ENCODE peak calls at places on chromosome 16, in five cellular contexts. One of them, this sample, is unnamed.

GRCh38 chr16:23082161-23082788 is 67.0 kb downstream of the USP31 start:
- DNase-seq in IMR-90: no peak
- DNase-seq in stomach: no peak
- DNase-seq in AG10803: peak; percentile 56
- DNase-seq in body of pancreas: no peak
- DNase-seq in this sample: no peak

GRCh38 chr16:37511-37910 is 15.9 kb downstream of the POLR3K start:
- DNase-seq in body of pancreas: no peak
- DNase-seq in AG10803: no peak
- DNase-seq in stomach: no peak
- DNase-seq in IMR-90: no peak
- DNase-seq in this sample: no peak

GRCh38 chr16:10644092-10644491 is 50.6 kb downstream of the TEKT5 start:
- DNase-seq in body of pancreas: no peak
- DNase-seq in stomach: no peak
- DNase-seq in AG10803: no peak
- DNase-seq in IMR-90: no peak
- DNase-seq in this sample: no peak

GRCh38 chr16:66057056-66057455 is 309.4 kb upstream of the CDH5 start:
- DNase-seq in body of pancreas: no peak
- DNase-seq in IMR-90: no peak
- DNase-seq in AG10803: peak; percentile 60
- DNase-seq in stomach: no peak
- DNase-seq in this sample: no peak

GRCh38 chr16:282491-282890 is 473 bp upstream of the PDIA2 start:
- DNase-seq in stomach: no peak
- DNase-seq in AG10803: no peak
- DNase-seq in body of pancreas: no peak
- DNase-seq in IMR-90: no peak
- DNase-seq in this sample: no peak

GRCh38 chr16:49472598-49472997 is 99.0 kb downstream of the C16orf78 start:
- DNase-seq in IMR-90: no peak
- DNase-seq in stomach: peak; percentile 18
- DNase-seq in body of pancreas: no peak
- DNase-seq in AG10803: no peak
- DNase-seq in this sample: no peak

GRCh38 chr16:48559462-48560211 is 50.3 kb downstream of the N4BP1 start:
- DNase-seq in IMR-90: peak; percentile 18
- DNase-seq in body of pancreas: no peak
- DNase-seq in AG10803: no peak
- DNase-seq in stomach: no peak
- DNase-seq in this sample: no peak

GRCh38 chr16:72400257-72401078 is 228.5 kb upstream of the PMFBP1 start:
- DNase-seq in IMR-90: peak; percentile 62
- DNase-seq in stomach: no peak
- DNase-seq in body of pancreas: peak; percentile 36
- DNase-seq in AG10803: peak; percentile 60
- DNase-seq in this sample: peak; percentile 9

GRCh38 chr16:21644674-21645073 is 7.7 kb downstream of the IGSF6 start:
- DNase-seq in stomach: no peak
- DNase-seq in body of pancreas: no peak
- DNase-seq in IMR-90: no peak
- DNase-seq in AG10803: no peak
- DNase-seq in this sample: no peak

GRCh38 chr16:79380990-79381389 is 219.5 kb downstream of the MAF start:
- DNase-seq in IMR-90: no peak
- DNase-seq in stomach: no peak
- DNase-seq in body of pancreas: no peak
- DNase-seq in AG10803: no peak
- DNase-seq in this sample: no peak

GRCh38 chr16:1791943-1792812 is 1.3 kb downstream of the IGFALS start:
- DNase-seq in AG10803: no peak
- DNase-seq in IMR-90: no peak
- DNase-seq in body of pancreas: no peak
- DNase-seq in stomach: no peak
- DNase-seq in this sample: no peak

GRCh38 chr16:16073884-16074781 is 124.7 kb downstream of the ABCC1 start:
- DNase-seq in AG10803: peak; percentile 96
- DNase-seq in stomach: peak; percentile 34
- DNase-seq in body of pancreas: peak; percentile 61
- DNase-seq in IMR-90: peak; percentile 90
- DNase-seq in this sample: peak; percentile 73

GRCh38 chr16:88645941-88646340 is 4.9 kb downstream of the CYBA start:
- DNase-seq in AG10803: no peak
- DNase-seq in IMR-90: no peak
- DNase-seq in stomach: no peak
- DNase-seq in body of pancreas: no peak
- DNase-seq in this sample: no peak

GRCh38 chr16:27642753-27643152 is 92.8 kb downstream of the KATNIP start:
- DNase-seq in body of pancreas: no peak
- DNase-seq in AG10803: peak; percentile 12
- DNase-seq in IMR-90: peak; percentile 21
- DNase-seq in stomach: no peak
- DNase-seq in this sample: no peak

DNA sequence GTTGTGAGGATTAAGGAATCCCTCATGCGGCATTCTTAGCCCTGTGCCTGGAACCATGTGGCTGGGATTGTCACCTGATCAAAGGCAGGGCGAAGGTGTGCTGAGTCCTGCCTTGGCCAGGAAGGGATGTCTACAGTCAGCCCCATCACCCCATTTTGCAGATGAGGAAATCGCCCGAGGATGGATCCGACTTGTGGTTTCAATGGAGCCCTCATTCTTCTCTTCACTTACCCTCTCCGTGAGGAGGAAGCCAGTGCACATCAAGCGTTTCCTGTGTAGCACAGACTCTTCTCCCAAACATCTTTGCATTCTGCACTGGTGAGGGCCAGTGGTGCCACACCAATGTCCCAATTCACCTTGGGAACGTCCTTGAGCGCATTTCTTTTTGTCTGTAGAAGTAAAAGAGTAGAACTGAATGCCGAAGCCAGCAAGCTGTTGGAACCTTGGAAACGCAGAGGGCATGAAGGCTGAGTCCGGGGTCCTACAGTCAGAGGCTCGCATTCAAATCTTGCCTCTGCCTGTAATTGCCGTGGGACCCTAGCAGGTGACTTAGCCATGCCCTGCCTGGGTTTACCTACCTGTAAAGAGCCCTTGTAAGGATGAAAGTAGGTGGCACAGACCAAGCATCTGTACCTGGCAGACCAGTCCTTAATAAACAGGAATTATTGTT is 85.4 kb downstream of the IRF8 start:
- DNase-seq in stomach: no peak
- DNase-seq in body of pancreas: no peak
- DNase-seq in IMR-90: no peak
- DNase-seq in AG10803: no peak
- DNase-seq in this sample: no peak
- H3K4me3 ChIP-seq in stomach: no peak overlapping the region
- H3K4me3 ChIP-seq in body of pancreas: no peak overlapping the region
- H3K4me3 ChIP-seq in IMR-90: no peak overlapping the region
- H3K4me3 ChIP-seq in AG10803: no peak overlapping the region
- H3K4me3 ChIP-seq in this sample: no peak overlapping the region

GRCh38 chr16:60681014-60681413 is 1355.2 kb downstream of the CDH8 start:
- DNase-seq in AG10803: no peak
- DNase-seq in IMR-90: no peak
- DNase-seq in stomach: no peak
- DNase-seq in body of pancreas: no peak
- DNase-seq in this sample: no peak

GRCh38 chr16:60682219-60682618 is 1354.0 kb downstream of the CDH8 start:
- DNase-seq in IMR-90: no peak
- DNase-seq in stomach: no peak
- DNase-seq in AG10803: no peak
- DNase-seq in body of pancreas: no peak
- DNase-seq in this sample: no peak

GRCh38 chr16:60684002-60684401 is 1352.2 kb downstream of the CDH8 start:
- DNase-seq in IMR-90: no peak
- DNase-seq in AG10803: no peak
- DNase-seq in stomach: no peak
- DNase-seq in body of pancreas: no peak
- DNase-seq in this sample: no peak

DNA sequence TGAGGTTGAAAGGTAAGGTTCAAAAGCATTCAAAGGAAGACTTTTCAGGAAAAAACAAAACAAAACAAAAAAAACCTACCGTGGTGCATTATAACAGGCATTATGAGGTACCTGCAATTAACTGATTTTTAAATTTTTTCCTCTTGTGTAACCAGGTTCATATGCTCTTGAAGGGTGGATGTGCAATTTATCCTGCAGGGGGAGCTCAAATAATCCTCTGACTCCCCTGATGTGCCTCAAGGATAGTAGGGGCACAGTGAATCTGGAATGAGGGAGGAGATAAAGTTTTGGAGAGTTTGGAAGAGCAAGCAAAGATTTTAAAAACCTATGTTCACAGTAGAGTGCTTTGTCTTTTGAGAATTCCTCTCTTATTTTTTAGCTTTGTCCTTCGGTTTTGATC is 1349.4 kb downstream of the CDH8 start:
- DNase-seq in IMR-90: no peak
- DNase-seq in body of pancreas: no peak
- DNase-seq in AG10803: no peak
- DNase-seq in stomach: no peak
- DNase-seq in this sample: no peak
- TF ChIP-seq CTCF in IMR-90: no peak
- TF ChIP-seq CTCF in body of pancreas: no peak
- TF ChIP-seq CTCF in AG10803: no peak
- TF ChIP-seq CTCF in stomach: no peak
- TF ChIP-seq CTCF in this sample: peak; percentile 13

GRCh38 chr16:54429029-54429428 is 142.4 kb upstream of the IRX3 start:
- DNase-seq in IMR-90: no peak
- DNase-seq in body of pancreas: no peak
- DNase-seq in stomach: no peak
- DNase-seq in AG10803: no peak
- DNase-seq in this sample: no peak

GRCh38 chr16:54430491-54431030 is 144.0 kb upstream of the IRX3 start:
- DNase-seq in body of pancreas: no peak
- DNase-seq in AG10803: peak; percentile 91
- DNase-seq in IMR-90: peak; percentile 29
- DNase-seq in stomach: no peak
- DNase-seq in this sample: peak; percentile 79

GRCh38 chr16:54432481-54433229 is 146.1 kb upstream of the IRX3 start:
- DNase-seq in stomach: no peak
- DNase-seq in AG10803: no peak
- DNase-seq in IMR-90: no peak
- DNase-seq in body of pancreas: peak; percentile 18
- DNase-seq in this sample: peak; percentile 29

GRCh38 chr16:54431997-54432367 is 145.4 kb upstream of the IRX3 start:
- DNase-seq in IMR-90: no peak
- DNase-seq in body of pancreas: no peak
- DNase-seq in stomach: no peak
- DNase-seq in AG10803: no peak
- DNase-seq in this sample: no peak

GRCh38 chr16:54431041-54431996 is 144.7 kb upstream of the IRX3 start:
- DNase-seq in AG10803: peak; percentile 63
- DNase-seq in IMR-90: no peak
- DNase-seq in stomach: no peak
- DNase-seq in body of pancreas: no peak
- DNase-seq in this sample: no peak
- H3K4me3 ChIP-seq in AG10803: peak overlapping the region; percentile 15
- H3K4me3 ChIP-seq in IMR-90: no peak overlapping the region
- H3K4me3 ChIP-seq in stomach: no peak overlapping the region
- H3K4me3 ChIP-seq in body of pancreas: no peak overlapping the region
- H3K4me3 ChIP-seq in this sample: peak overlapping the region; percentile 15

GRCh38 chr16:9625122-9625521 is 533.7 kb downstream of the HAPSTR1 start:
- DNase-seq in IMR-90: no peak
- DNase-seq in body of pancreas: no peak
- DNase-seq in AG10803: no peak
- DNase-seq in stomach: no peak
- DNase-seq in this sample: no peak

GRCh38 chr16:9633844-9634243 is 542.4 kb downstream of the HAPSTR1 start:
- DNase-seq in body of pancreas: no peak
- DNase-seq in stomach: no peak
- DNase-seq in IMR-90: no peak
- DNase-seq in AG10803: no peak
- DNase-seq in this sample: no peak

GRCh38 chr16:9630119-9630518 is 538.7 kb downstream of the HAPSTR1 start:
- DNase-seq in IMR-90: no peak
- DNase-seq in AG10803: no peak
- DNase-seq in body of pancreas: peak; percentile 39
- DNase-seq in stomach: no peak
- DNase-seq in this sample: no peak

GRCh38 chr16:9627427-9627826 is 536.0 kb downstream of the HAPSTR1 start:
- DNase-seq in IMR-90: no peak
- DNase-seq in AG10803: no peak
- DNase-seq in body of pancreas: no peak
- DNase-seq in stomach: no peak
- DNase-seq in this sample: no peak

GRCh38 chr16:9630985-9631384 is 539.5 kb downstream of the HAPSTR1 start:
- DNase-seq in body of pancreas: no peak
- DNase-seq in IMR-90: no peak
- DNase-seq in AG10803: no peak
- DNase-seq in stomach: no peak
- DNase-seq in this sample: no peak
- TF ChIP-seq CTCF in body of pancreas: no peak
- TF ChIP-seq CTCF in IMR-90: no peak
- TF ChIP-seq CTCF in AG10803: no peak
- TF ChIP-seq CTCF in stomach: no peak
- TF ChIP-seq CTCF in this sample: no peak

GRCh38 chr16:3192476-3193019 is 4.5 kb downstream of the OR1F1 start:
- DNase-seq in IMR-90: no peak
- DNase-seq in body of pancreas: no peak
- DNase-seq in AG10803: no peak
- DNase-seq in stomach: no peak
- DNase-seq in this sample: no peak
- H3K4me3 ChIP-seq in IMR-90: no peak overlapping the region
- H3K4me3 ChIP-seq in body of pancreas: no peak overlapping the region
- H3K4me3 ChIP-seq in AG10803: no peak overlapping the region
- H3K4me3 ChIP-seq in stomach: no peak overlapping the region
- H3K4me3 ChIP-seq in this sample: no peak overlapping the region

GRCh38 chr16:85419503-85420408 is 193.4 kb upstream of the GSE1 start:
- DNase-seq in AG10803: no peak
- DNase-seq in body of pancreas: peak; percentile 9
- DNase-seq in stomach: no peak
- DNase-seq in IMR-90: no peak
- DNase-seq in this sample: no peak

GRCh38 chr16:85417156-85417860 is 195.8 kb upstream of the GSE1 start:
- DNase-seq in AG10803: no peak
- DNase-seq in IMR-90: no peak
- DNase-seq in body of pancreas: peak; percentile 10
- DNase-seq in stomach: no peak
- DNase-seq in this sample: no peak

GRCh38 chr16:85420501-85421337 is 192.4 kb upstream of the GSE1 start:
- DNase-seq in IMR-90: peak; percentile 20
- DNase-seq in AG10803: peak; percentile 25
- DNase-seq in stomach: peak; percentile 74
- DNase-seq in body of pancreas: peak; percentile 74
- DNase-seq in this sample: no peak

GRCh38 chr16:85421338-85422123 is 191.6 kb upstream of the GSE1 start:
- DNase-seq in AG10803: no peak
- DNase-seq in IMR-90: no peak
- DNase-seq in stomach: no peak
- DNase-seq in body of pancreas: peak; percentile 13
- DNase-seq in this sample: no peak

GRCh38 chr16:85418978-85419491 is 194.1 kb upstream of the GSE1 start:
- DNase-seq in IMR-90: no peak
- DNase-seq in AG10803: no peak
- DNase-seq in stomach: no peak
- DNase-seq in body of pancreas: peak; percentile 14
- DNase-seq in this sample: no peak
- TF ChIP-seq CTCF in IMR-90: no peak
- TF ChIP-seq CTCF in AG10803: no peak
- TF ChIP-seq CTCF in stomach: no peak
- TF ChIP-seq CTCF in body of pancreas: no peak
- TF ChIP-seq CTCF in this sample: peak; percentile 16